ENCODE peak calls at places on chromosome 3, in six cellular contexts. E is upper lobe of right lung, D is B cell, S is transverse colon, Z is cardiac muscle cell, R is MCF 10A. L is an unnamed sample.

GRCh38 chr3:185082149-185082548 is 70.7 kb downstream of the C3orf70 start:
- DNase-seq in E (no peak), D (no peak), S (no peak), Z (no peak), R (no peak), L (no peak)

GRCh38 chr3:49702672-49703071 is 13.3 kb downstream of the RNF123 start:
- DNase-seq in E (no peak), D (no peak), S (no peak), Z (no peak), R (no peak), L (no peak)

GRCh38 chr3:177552051-177552450 is 354.8 kb upstream of the TBL1XR1 start:
- DNase-seq in E (no peak), D (no peak), S (no peak), Z (no peak), R (no peak), L (no peak)

GRCh38 chr3:132006605-132007204 is 28.1 kb downstream of the CPNE4 start:
- DNase-seq in E (no peak), D (no peak), S (peak), Z (peak), R (peak), L (peak)

GRCh38 chr3:162338514-162338913 is 841.9 kb downstream of the OTOL1 start:
- DNase-seq in E (no peak), D (no peak), S (no peak), Z (no peak), R (peak), L (no peak)

GRCh38 chr3:159429702-159430101 is 558.9 kb upstream of the IL12A start:
- DNase-seq in E (no peak), D (no peak), S (no peak), Z (no peak), R (no peak), L (no peak)

GRCh38 chr3:30970183-30970582 is 75.7 kb upstream of the GADL1 start:
- DNase-seq in E (no peak), D (no peak), S (no peak), Z (no peak), R (peak), L (no peak)

GRCh38 chr3:186946756-186947375 is 16.5 kb downstream of the ST6GAL1 start:
- DNase-seq in E (no peak), D (no peak), S (no peak), Z (no peak), R (no peak), L (no peak)

GRCh38 chr3:48852151-48852550 is 4.5 kb upstream of the PRKAR2A start:
- DNase-seq in E (peak), D (no peak), S (no peak), Z (no peak), R (no peak), L (no peak)

GRCh38 chr3:29026301-29026700 is 254.6 kb upstream of the RBMS3 start:
- DNase-seq in E (no peak), D (no peak), S (no peak), Z (no peak), R (no peak), L (no peak)

GRCh38 chr3:8983591-8983990 is 20.3 kb upstream of the RAD18 start:
- DNase-seq in E (no peak), D (no peak), S (no peak), Z (no peak), R (no peak), L (no peak)

GRCh38 chr3:45273681-45274515 is 47.8 kb upstream of the TMEM158 start:
- DNase-seq in E (no peak), D (no peak), S (no peak), Z (no peak), R (no peak), L (no peak)

GRCh38 chr3:18900994-18901393 is 247.3 kb upstream of the KCNH8 start:
- DNase-seq in E (no peak), D (no peak), S (no peak), Z (no peak), R (no peak), L (no peak)

GRCh38 chr3:162769559-162769958 is 1273.0 kb downstream of the OTOL1 start:
- DNase-seq in E (no peak), D (no peak), S (no peak), Z (no peak), R (peak), L (no peak)

GRCh38 chr3:53817809-53818208 is 28.4 kb downstream of the CHDH start:
- DNase-seq in E (peak), D (no peak), S (no peak), Z (no peak), R (no peak), L (no peak)

GRCh38 chr3:180983136-180983535 is 6.4 kb downstream of the DNAJC19 start:
- DNase-seq in E (no peak), D (no peak), S (no peak), Z (no peak), R (no peak), L (no peak)

GRCh38 chr3:101509811-101510210 is 3.2 kb downstream of the SENP7 start:
- DNase-seq in E (no peak), D (no peak), S (no peak), Z (no peak), R (peak), L (no peak)

GRCh38 chr3:144031938-144032337 is 60.3 kb downstream of the DIPK2A start:
- DNase-seq in E (no peak), D (no peak), S (peak), Z (no peak), R (peak), L (no peak)

DNA sequence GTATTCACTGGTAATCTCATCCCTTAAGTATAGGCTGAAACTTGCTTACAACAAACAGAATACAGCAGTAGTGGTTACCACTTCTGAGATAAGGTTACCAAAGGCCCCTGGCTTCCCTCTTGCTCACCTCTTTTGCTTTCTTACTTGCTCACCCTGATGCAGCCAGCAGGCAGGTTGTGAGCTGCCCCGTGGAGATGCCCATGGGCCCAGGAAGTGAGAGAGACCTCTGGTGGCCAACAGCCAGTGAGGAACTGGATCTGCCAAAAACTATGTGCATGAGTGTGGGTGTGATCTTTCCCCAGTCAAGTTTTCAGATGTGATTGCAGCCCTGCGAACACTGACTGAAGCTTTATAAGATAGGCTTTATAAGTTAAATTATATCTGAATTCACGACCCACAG is 48.7 kb downstream of the NMNAT3 start:
- DNase-seq in E (no peak), D (no peak), S (peak), Z (no peak), R (peak), L (peak)
- TF ChIP-seq CTCF in E (no peak), D (no peak), S (no peak), Z (peak), R (no peak), L (no peak)

DNA sequence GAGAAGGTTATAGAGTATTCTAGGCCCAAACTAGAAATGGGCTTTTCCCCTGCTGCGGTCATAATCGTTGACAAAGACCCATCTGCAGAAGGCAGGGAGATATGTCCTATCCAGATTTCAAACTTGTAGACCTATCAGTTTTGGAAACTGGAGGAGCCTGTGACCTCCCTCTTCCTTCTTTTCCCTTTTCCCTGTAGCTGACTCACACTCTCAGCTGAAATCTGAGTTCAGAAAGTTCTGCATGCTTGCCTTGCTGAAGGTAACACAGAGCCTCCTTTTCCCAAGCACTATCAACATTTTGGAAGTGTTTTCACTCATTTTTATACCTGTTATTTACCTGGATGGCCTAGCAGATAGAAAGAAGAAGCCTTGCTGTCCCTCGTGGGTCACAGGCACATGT is 59.1 kb upstream of the PSMD6 start:
- DNase-seq in E (no peak), D (no peak), S (no peak), Z (no peak), R (no peak), L (no peak)
- TF ChIP-seq CTCF in E (no peak), D (no peak), S (no peak), Z (no peak), R (no peak), L (no peak)

GRCh38 chr3:94716326-94717018 is 653.6 kb downstream of the NSUN3 start:
- DNase-seq in E (no peak), D (no peak), S (peak), Z (peak), R (peak), L (no peak)
- TF ChIP-seq CTCF in E (peak), D (no peak), S (peak), Z (no peak), R (peak), L (no peak)

GRCh38 chr3:140216249-140216648 is 281.3 kb downstream of the CLSTN2 start:
- DNase-seq in E (no peak), D (no peak), S (no peak), Z (no peak), R (peak), L (peak)
- TF ChIP-seq CTCF in E (peak), D (no peak), S (no peak), Z (peak), R (peak), L (no peak)

GRCh38 chr3:1439395-1439794 is 346.6 kb downstream of the CNTN6 start:
- DNase-seq in E (no peak), D (no peak), S (peak), Z (no peak), R (peak), L (peak)
- TF ChIP-seq CTCF in E (no peak), D (peak), S (no peak), Z (no peak), R (peak), L (peak)

GRCh38 chr3:139588450-139588849 is 48.9 kb upstream of the RBP1 start:
- DNase-seq in E (no peak), D (no peak), S (no peak), Z (peak), R (peak), L (no peak)
- TF ChIP-seq CTCF in E (no peak), D (no peak), S (no peak), Z (no peak), R (no peak), L (no peak)

DNA sequence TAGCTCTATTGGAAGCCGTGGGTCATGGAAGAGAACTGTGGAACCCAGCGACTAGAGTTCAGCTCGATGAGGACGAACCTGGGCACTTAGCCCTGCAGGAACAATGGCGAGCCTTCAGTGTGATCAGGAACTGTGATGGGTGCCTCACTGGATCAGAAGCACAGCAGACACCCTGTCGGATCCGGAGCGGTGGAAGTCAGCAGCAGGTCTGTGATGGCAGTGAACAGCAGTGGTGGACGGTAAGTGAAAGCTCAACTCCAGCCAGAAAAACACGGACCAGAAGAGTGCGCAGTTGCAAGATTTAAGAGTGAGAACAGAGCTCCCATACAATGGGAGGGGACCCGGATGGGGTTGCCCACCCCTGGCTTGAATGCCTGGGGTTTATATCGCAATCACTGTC is 282.2 kb downstream of the NSUN3 start:
- DNase-seq in E (no peak), D (no peak), S (no peak), Z (no peak), R (no peak), L (no peak)
- TF ChIP-seq CTCF in E (no peak), D (no peak), S (no peak), Z (no peak), R (no peak), L (no peak)

GRCh38 chr3:4416961-4417360 is 50.1 kb downstream of the SUMF1 start:
- DNase-seq in E (no peak), D (no peak), S (no peak), Z (no peak), R (peak), L (no peak)
- TF ChIP-seq CTCF in E (no peak), D (no peak), S (no peak), Z (no peak), R (no peak), L (no peak)

L was measured in activated CD8-positive, alpha-beta T cell treated with anti-CD3 and anti-CD28 coated beads for 36 hours.